ENCODE peak calls at places on chromosomes 16 and 17, in six cellular contexts. Q is progenitor cell of endocrine pancreas, B is tibial artery, E is mucosa of descending colon, X is upper lobe of right lung, R is GM12865. K is an unnamed sample.

GRCh38 chr16:15919331-15919730 is 30.1 kb upstream of the ABCC1 start:
- DNase-seq in Q (no peak), B (no peak), E (no peak), X (no peak), R (no peak), K (no peak)

GRCh38 chr16:84281077-84281476 is 13.6 kb upstream of the WFDC1 start:
- DNase-seq in Q (no peak), B (no peak), E (no peak), X (no peak), R (peak), K (no peak)

GRCh38 chr16:61909074-61909473 is 127.2 kb downstream of the CDH8 start:
- DNase-seq in Q (no peak), B (no peak), E (no peak), X (no peak), R (no peak), K (no peak)

GRCh38 chr16:8931864-8932263 is 31.8 kb downstream of the USP7 start:
- DNase-seq in Q (peak), B (peak), E (peak), X (no peak), R (peak), K (no peak)

GRCh38 chr17:16534236-16534635 is 34.8 kb downstream of the ZNF287 start:
- DNase-seq in Q (no peak), B (no peak), E (no peak), X (no peak), R (no peak), K (no peak)

GRCh38 chr16:49382916-49383315 is 9.3 kb downstream of the C16orf78 start:
- DNase-seq in Q (no peak), B (no peak), E (peak), X (no peak), R (peak), K (no peak)

GRCh38 chr17:31566992-31567373 is 175.5 kb downstream of the RAB11FIP4 start:
- DNase-seq in Q (no peak), B (no peak), E (no peak), X (no peak), R (no peak), K (no peak)

GRCh38 chr17:79928502-79929256 is 89.4 kb upstream of the CBX4 start:
- DNase-seq in Q (no peak), B (no peak), E (no peak), X (no peak), R (no peak), K (no peak)

GRCh38 chr17:9443811-9444210 is 131.8 kb downstream of the STX8 start:
- DNase-seq in Q (no peak), B (no peak), E (no peak), X (no peak), R (no peak), K (no peak)

GRCh38 chr16:80803341-80804060 is 897 bp downstream of the CDYL2 start:
- DNase-seq in Q (peak), B (no peak), E (peak), X (peak), R (peak), K (no peak)

GRCh38 chr17:5466295-5466694 is 2.5 kb downstream of the DHX33 start:
- DNase-seq in Q (no peak), B (no peak), E (no peak), X (no peak), R (no peak), K (no peak)

GRCh38 chr17:1871743-1872142 is 41.9 kb downstream of the RPA1 start:
- DNase-seq in Q (no peak), B (no peak), E (no peak), X (no peak), R (no peak), K (no peak)

GRCh38 chr16:86088287-86088686 is 189.3 kb downstream of the IRF8 start:
- DNase-seq in Q (no peak), B (no peak), E (no peak), X (no peak), R (no peak), K (no peak)

GRCh38 chr16:678858-679807 is 1.1 kb upstream of the STUB1 start:
- DNase-seq in Q (peak), B (peak), E (peak), X (peak), R (peak), K (no peak)

GRCh38 chr16:89176147-89176690 is 4.7 kb downstream of the CDH15 start:
- DNase-seq in Q (no peak), B (no peak), E (no peak), X (no peak), R (no peak), K (no peak)
- TF ChIP-seq CTCF in Q (no peak), B (no peak), E (no peak), X (no peak), R (no peak), K (no peak)

GRCh38 chr16:79337906-79338305 is 262.6 kb downstream of the MAF start:
- DNase-seq in Q (no peak), B (no peak), E (no peak), X (no peak), R (no peak), K (no peak)

GRCh38 chr16:79331064-79331463 is 269.5 kb downstream of the MAF start:
- DNase-seq in Q (no peak), B (no peak), E (peak), X (no peak), R (no peak), K (no peak)

GRCh38 chr16:79336437-79337229 is 263.9 kb downstream of the MAF start:
- DNase-seq in Q (no peak), B (no peak), E (no peak), X (no peak), R (no peak), K (no peak)

GRCh38 chr16:79329967-79330366 is 270.6 kb downstream of the MAF start:
- DNase-seq in Q (no peak), B (no peak), E (peak), X (no peak), R (no peak), K (no peak)

DNA sequence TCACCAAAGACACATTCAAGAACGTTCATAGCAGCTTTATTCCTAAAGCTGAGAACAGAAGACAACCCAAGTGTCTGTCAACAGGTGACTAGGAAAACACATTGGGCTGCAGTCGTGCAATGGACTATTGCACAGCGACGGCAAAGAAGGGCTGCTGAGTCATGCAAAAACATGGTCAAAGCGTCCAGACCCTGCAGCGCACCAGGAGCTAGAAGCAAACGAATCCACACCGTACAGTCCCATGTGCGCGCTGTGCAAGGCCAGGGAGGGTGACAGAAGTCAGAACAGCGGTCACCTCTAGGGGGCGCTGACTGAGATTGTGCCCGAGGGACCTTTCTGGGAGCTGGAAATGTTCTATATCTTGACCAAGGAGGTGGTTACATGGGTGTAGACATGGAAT is 266.4 kb downstream of the MAF start:
- DNase-seq in Q (no peak), B (no peak), E (peak), X (no peak), R (no peak), K (no peak)
- TF ChIP-seq CTCF in Q (peak), B (no peak), E (no peak), X (peak), R (peak), K (no peak)

DNA sequence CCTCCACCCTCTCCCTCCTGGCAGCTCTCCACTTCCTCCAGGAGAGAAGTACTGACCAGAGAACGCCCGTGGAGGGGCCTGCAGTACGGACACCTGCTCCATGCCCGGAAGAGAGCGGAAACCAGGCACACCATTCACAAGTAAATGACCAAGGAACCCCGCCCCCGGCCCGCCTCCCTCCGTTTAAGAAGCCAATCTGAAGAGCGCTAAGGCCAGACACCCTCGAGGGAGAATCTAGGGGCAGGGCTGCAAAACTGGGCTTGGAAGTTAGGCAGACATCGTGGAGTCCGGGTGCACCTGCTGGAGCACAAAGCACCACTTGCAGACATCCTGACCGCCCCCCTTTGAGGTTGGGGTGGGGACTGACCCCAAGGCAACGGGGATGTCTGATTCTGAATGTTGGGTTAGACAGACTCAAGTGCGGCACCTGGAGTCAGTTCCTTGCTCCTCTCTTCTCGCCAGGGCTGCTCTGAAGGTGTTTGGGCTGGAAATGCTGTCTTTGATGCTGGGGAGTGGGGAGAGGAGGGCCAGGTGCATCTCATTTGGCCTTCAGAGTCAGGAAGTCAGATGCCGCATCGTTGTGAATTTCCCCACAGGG is 964 bp upstream of the FAAP100 start:
- DNase-seq in Q (no peak), B (peak), E (peak), X (peak), R (peak), K (peak)
- TF ChIP-seq CTCF in Q (no peak), B (no peak), E (no peak), X (no peak), R (peak), K (no peak)

GRCh38 chr17:40566027-40566426 is 755 bp upstream of the CCR7 start:
- DNase-seq in Q (no peak), B (no peak), E (no peak), X (no peak), R (peak), K (no peak)

GRCh38 chr17:40562841-40563370 is 2.4 kb downstream of the CCR7 start:
- DNase-seq in Q (no peak), B (no peak), E (no peak), X (no peak), R (no peak), K (no peak)

GRCh38 chr17:40564195-40564882 is 933 bp downstream of the CCR7 start:
- DNase-seq in Q (no peak), B (no peak), E (no peak), X (no peak), R (peak), K (no peak)

GRCh38 chr17:40563371-40564052 is 1.8 kb downstream of the CCR7 start:
- DNase-seq in Q (no peak), B (no peak), E (no peak), X (no peak), R (peak), K (no peak)

DNA sequence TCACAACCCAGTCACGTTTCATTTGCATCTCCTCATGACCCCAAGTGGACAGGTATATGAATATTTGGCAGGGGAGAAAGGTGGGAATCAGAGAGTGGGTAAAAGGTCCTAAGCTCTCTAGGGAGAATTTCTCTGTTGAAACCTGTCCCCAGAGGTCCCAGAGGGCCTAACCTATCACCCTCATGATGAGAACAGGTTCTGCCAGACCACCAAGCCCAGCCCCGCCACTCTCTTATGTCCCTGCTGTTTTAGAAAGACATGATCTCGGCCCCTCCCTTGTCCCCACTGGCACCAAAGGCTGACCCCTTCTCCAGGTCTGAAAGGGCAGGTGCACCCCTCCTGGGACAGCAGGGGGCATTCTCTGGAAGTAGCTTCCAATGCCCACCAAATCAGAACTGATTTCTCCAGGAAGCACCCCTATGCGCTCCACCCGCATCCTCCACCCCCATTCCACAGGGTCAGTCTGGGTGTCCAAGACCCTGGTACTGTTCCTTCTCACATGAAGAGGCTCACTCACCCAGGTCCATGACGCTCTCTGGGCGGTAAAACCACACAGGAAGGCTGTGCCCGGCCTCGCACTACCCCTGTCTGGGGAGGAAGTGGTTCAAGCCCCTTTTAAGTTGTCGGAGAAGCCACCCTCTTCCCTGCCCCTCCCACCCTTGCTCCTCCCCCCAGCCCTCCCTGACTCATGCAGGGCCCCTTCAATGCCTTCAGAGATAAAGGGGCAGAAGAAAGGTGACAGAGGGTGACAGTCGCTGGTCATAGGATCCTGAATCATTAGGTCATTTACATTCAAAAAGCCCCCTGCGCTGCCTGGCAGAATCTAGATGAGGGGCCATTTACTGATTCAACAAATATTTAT is at the start of gene CCR7:
- DNase-seq in Q (no peak), B (no peak), E (no peak), X (peak), R (peak), K (no peak)
- TF ChIP-seq CTCF in Q (no peak), B (no peak), E (no peak), X (no peak), R (no peak), K (no peak)

GRCh38 chr16:73847090-73847489 is 449.5 kb upstream of the PSMD7 start:
- DNase-seq in Q (no peak), B (no peak), E (peak), X (no peak), R (no peak), K (no peak)

GRCh38 chr16:73848993-73849392 is 447.6 kb upstream of the PSMD7 start:
- DNase-seq in Q (no peak), B (no peak), E (peak), X (no peak), R (no peak), K (no peak)

GRCh38 chr16:73840710-73841109 is 455.9 kb upstream of the PSMD7 start:
- DNase-seq in Q (no peak), B (no peak), E (no peak), X (no peak), R (no peak), K (no peak)

GRCh38 chr16:73846292-73846849 is 450.2 kb upstream of the PSMD7 start:
- DNase-seq in Q (no peak), B (peak), E (no peak), X (no peak), R (no peak), K (no peak)
- TF ChIP-seq CTCF in Q (peak), B (no peak), E (no peak), X (no peak), R (no peak), K (no peak)

GRCh38 chr17:75404739-75405364 is 626 bp downstream of the GRB2 start:
- DNase-seq in Q (peak), B (no peak), E (peak), X (peak), R (peak), K (no peak)
- TF ChIP-seq CTCF in Q (no peak), B (no peak), E (no peak), X (no peak), R (no peak), K (no peak)

DNA sequence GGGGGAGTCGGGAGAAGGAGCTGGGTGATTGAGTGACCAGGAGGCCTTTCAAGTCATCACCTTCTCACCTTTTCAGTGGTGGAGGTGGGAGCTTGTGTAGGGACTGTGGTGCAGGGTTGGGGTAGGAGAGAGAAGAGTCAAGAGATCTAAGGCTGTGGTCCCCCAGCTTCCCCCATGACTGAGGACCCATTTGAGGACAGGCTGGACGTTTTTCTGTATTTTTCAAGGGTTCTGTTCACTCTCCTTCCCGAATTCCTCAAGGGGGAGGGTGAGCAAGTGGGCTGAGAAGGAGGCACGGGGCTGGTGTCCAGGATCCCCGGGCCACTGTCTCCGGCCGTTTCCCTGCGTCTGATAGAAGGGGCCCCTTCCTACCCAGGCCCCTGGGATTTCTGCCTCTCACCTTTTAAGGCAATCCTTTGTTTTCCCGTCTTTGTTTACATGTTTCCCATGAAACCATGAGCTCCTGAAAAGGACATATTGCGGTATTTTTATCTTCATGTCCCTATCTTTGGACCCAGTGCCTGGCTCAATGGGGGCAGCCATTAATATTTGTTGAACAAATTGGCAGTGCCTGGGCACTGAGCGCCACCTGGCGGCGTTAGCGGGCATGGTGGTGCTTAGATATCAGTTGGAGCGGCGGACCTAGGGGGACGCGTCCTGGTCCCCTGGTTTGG is 9.2 kb upstream of the CD300A start:
- DNase-seq in Q (peak), B (peak), E (peak), X (peak), R (peak), K (peak)
- TF ChIP-seq CTCF in Q (peak), B (peak), E (peak), X (peak), R (peak), K (peak)

K was measured in omental fat pad.